ENCODE peak calls at places on chromosomes 3 and 15, in seven cellular contexts. S is breast epithelium, K is adrenal gland, O is HCT116, E is IMR-90, P is gastrocnemius medialis, B is heart left ventricle. D is an unnamed sample.

GRCh38 chr15:95923797-95924196 is 406.7 kb upstream of the NR2F2 start:
- DNase-seq in B (no peak), E (no peak), K (no peak), O (no peak), S (no peak), P (no peak), D (no peak)

GRCh38 chr3:31732548-31732947 is 199.8 kb downstream of the STT3B start:
- DNase-seq in E (no peak), B (peak), K (no peak), O (no peak), S (peak), P (no peak), D (no peak)

GRCh38 chr15:58361291-58361759 is 70.5 kb upstream of the LIPC start:
- DNase-seq in P (no peak), S (no peak), O (no peak), K (no peak), E (peak), B (no peak), D (no peak)

GRCh38 chr15:67855842-67856241 is 16.0 kb upstream of the RNU6-1 start:
- DNase-seq in P (no peak), O (no peak), E (no peak), S (no peak), K (no peak), B (no peak), D (no peak)

GRCh38 chr3:152126260-152126659 is 142.5 kb upstream of the MBNL1 start:
- DNase-seq in S (no peak), K (no peak), O (no peak), E (peak), P (no peak), B (no peak), D (no peak)

GRCh38 chr15:39657714-39658113 is 76.8 kb downstream of the THBS1 start:
- DNase-seq in P (no peak), S (no peak), K (no peak), B (no peak), O (no peak), E (peak), D (peak)

GRCh38 chr3:49174586-49174985 is 3.2 kb downstream of the KLHDC8B start:
- DNase-seq in S (no peak), P (no peak), K (no peak), B (no peak), E (no peak), O (no peak), D (no peak)

GRCh38 chr3:189508784-189509489 is 122.3 kb upstream of the TP63 start:
- DNase-seq in O (no peak), E (no peak), B (no peak), K (no peak), S (peak), P (no peak), D (no peak)

GRCh38 chr15:33027636-33028035 is 166.9 kb downstream of the FMN1 start:
- DNase-seq in O (no peak), E (no peak), P (no peak), S (no peak), B (no peak), K (no peak), D (no peak)

GRCh38 chr3:179929091-179929529 is 107.6 kb downstream of the PEX5L start:
- DNase-seq in S (no peak), O (peak), B (no peak), P (no peak), K (peak), E (peak), D (peak)

GRCh38 chr3:40511031-40511718 is 5.3 kb downstream of the ZNF620 start:
- DNase-seq in S (no peak), K (no peak), E (no peak), P (no peak), O (no peak), B (no peak), D (no peak)

GRCh38 chr3:40499952-40500351 is 5.9 kb upstream of the ZNF620 start:
- DNase-seq in K (no peak), S (no peak), E (no peak), B (no peak), P (no peak), O (no peak), D (no peak)

GRCh38 chr3:40504636-40505430 is 1.0 kb upstream of the ZNF620 start:
- DNase-seq in O (peak), S (peak), B (no peak), E (peak), P (peak), K (peak), D (peak)

GRCh38 chr3:40505599-40506462 is at the start of gene ZNF620:
- DNase-seq in P (peak), B (peak), O (peak), K (peak), S (peak), E (peak), D (peak)
- TF ChIP-seq POLR2A in P (peak), B (no peak), O (peak), K (peak), S (no peak), E (peak), D (no peak)

DNA sequence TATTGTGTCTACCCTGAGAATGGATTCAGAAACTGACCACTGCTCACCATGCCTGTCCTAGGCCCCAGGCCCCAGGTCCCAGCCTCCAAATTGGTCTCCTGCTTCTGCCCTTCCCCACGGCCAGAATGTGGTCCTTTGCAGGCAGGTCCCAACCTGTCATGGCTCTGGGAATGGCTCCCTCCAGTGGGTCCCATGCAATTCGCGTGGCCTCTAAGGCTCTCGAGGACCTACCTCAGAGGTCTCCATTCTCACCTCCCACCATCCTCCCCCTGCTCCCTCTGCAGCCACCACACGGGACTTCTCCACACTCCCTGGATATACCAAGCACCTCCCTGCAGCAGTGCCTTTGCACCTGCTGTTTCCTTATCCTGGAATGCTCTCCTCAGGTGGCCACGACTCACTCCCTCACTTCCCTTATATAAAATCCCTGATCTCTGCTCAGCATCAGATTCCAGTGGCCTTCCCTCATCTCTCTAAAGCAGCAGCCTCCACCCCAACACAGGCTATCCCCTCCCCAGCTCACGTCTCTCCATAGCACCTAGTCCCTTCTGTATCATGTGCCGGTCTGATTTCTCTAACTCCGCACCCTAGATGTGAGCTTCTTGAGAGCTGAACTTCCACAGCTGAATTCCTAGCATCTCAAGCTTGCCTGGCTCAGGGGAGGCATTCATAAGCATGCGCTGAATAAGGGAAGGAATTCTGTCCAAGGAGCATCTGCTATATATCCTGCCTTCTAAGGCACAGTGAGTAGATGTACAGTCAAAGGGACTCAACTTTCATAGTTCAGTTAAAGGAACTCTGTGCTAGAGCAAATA is 56.9 kb downstream of the ARRDC4 start:
- DNase-seq in S (no peak), E (no peak), K (no peak), P (no peak), B (no peak), O (no peak), D (no peak)
- TF ChIP-seq POLR2A in S (no peak), E (no peak), K (no peak), P (no peak), B (no peak), O (no peak), D (no peak)

GRCh38 chr15:28093761-28094535 is 5.2 kb downstream of the OCA2 start:
- DNase-seq in O (no peak), S (no peak), P (no peak), E (no peak), B (no peak), K (no peak), D (no peak)

GRCh38 chr15:28096720-28097431 is 2.2 kb downstream of the OCA2 start:
- DNase-seq in E (no peak), S (peak), K (no peak), B (no peak), P (no peak), O (no peak), D (no peak)

GRCh38 chr15:28097656-28098359 is 1.3 kb downstream of the OCA2 start:
- DNase-seq in E (no peak), P (no peak), K (no peak), B (no peak), O (no peak), S (no peak), D (no peak)

GRCh38 chr15:28096411-28096719 is 2.8 kb downstream of the OCA2 start:
- DNase-seq in B (no peak), P (no peak), K (no peak), E (no peak), O (no peak), S (no peak), D (no peak)

GRCh38 chr15:28094732-28095521 is 4.2 kb downstream of the OCA2 start:
- DNase-seq in B (no peak), K (no peak), O (no peak), E (no peak), P (no peak), S (no peak), D (no peak)
- TF ChIP-seq POLR2A in B (no peak), K (no peak), O (no peak), E (no peak), P (peak), S (no peak), D (no peak)

GRCh38 chr3:50295553-50296166 is 3.4 kb upstream of the IFRD2 start:
- DNase-seq in P (no peak), B (no peak), K (no peak), S (no peak), O (no peak), E (no peak), D (no peak)
- TF ChIP-seq POLR2A in P (no peak), B (no peak), K (no peak), S (no peak), O (no peak), E (no peak), D (no peak)

GRCh38 chr3:71893702-71894479 is 108.9 kb upstream of the PROK2 start:
- DNase-seq in K (no peak), O (no peak), S (no peak), P (no peak), E (no peak), B (no peak), D (no peak)

GRCh38 chr3:71893120-71893519 is 108.2 kb upstream of the PROK2 start:
- DNase-seq in O (no peak), B (no peak), S (no peak), K (no peak), E (no peak), P (no peak), D (no peak)

GRCh38 chr3:71900057-71900456 is 115.1 kb upstream of the PROK2 start:
- DNase-seq in K (no peak), B (no peak), P (no peak), O (no peak), E (no peak), S (no peak), D (no peak)

GRCh38 chr3:71891483-71891882 is 106.5 kb upstream of the PROK2 start:
- DNase-seq in P (no peak), K (no peak), B (no peak), S (no peak), O (no peak), E (no peak), D (no peak)

GRCh38 chr3:71896751-71897150 is 111.8 kb upstream of the PROK2 start:
- DNase-seq in O (no peak), K (no peak), S (no peak), B (no peak), E (no peak), P (no peak), D (no peak)
- TF ChIP-seq POLR2A in O (no peak), K (no peak), S (no peak), B (no peak), E (no peak), P (no peak), D (no peak)

GRCh38 chr3:79038057-79038456 is 729.7 kb downstream of the ROBO1 start:
- DNase-seq in O (no peak), S (no peak), E (peak), K (no peak), P (no peak), B (no peak), D (no peak)
- TF ChIP-seq POLR2A in O (no peak), S (no peak), E (no peak), K (no peak), P (no peak), B (no peak), D (no peak)

DNA sequence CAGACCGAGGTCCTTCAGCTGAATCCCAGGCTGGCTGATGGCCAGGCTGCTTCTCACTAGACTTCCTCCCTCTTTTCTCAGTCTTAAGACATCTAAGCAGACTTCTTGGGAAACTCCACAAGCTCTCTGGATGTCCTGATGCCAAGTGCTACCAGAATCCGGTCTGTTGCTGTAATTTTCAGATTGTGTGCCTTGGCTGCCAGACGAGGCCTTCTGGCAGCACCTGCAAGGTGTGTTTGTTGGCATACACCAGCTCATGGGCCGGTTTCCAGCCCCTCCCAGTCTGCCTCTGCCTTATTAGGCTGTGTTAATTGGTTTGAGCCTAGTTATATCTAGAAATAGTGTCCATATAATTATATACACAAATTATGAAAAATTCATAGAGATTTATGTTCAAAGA is 120.6 kb downstream of the TNIK start:
- DNase-seq in P (no peak), E (no peak), O (no peak), S (peak), B (no peak), K (no peak), D (no peak)
- TF ChIP-seq POLR2A in P (no peak), E (no peak), O (no peak), S (no peak), B (no peak), K (no peak), D (no peak)

GRCh38 chr3:71873093-71873611 is 88.2 kb upstream of the PROK2 start:
- DNase-seq in E (no peak), S (peak), P (no peak), K (no peak), B (no peak), O (no peak), D (no peak)
- TF ChIP-seq POLR2A in E (no peak), S (no peak), P (no peak), K (no peak), B (no peak), O (no peak), D (no peak)

DNA sequence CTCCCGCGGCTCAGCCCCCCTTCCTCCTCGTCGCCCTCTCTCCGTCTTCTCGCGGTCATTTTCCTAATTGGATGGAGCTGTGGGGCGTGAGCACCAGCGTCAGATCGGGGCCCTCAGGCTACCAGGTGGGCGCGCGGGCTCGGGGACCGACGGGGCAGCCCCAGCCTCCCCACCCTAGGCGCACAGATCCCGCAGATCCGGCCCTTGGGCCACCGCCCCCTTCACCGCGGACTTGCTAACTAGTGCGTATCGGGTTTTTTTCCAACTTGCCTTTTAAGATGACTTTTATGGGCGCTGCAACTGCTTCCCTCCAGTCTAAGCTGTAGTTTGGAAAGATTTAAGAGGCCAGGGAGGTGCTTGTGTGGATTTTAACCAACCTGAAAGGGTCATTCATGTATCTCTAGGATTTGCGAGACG is 1.3 kb downstream of the ZNF710 start:
- DNase-seq in B (peak), O (no peak), S (peak), E (peak), K (peak), P (no peak), D (no peak)
- TF ChIP-seq POLR2A in B (no peak), O (no peak), S (no peak), E (no peak), K (no peak), P (no peak), D (no peak)